ENCODE peak calls at places on chromosomes 1 and 21, in seven cellular contexts. P, E, W, Z, U, J and S are unnamed samples.

GRCh38 chr1:19665044-19665455 is 375 bp downstream of the HTR6 start:
- DNase-seq in P (no peak), E (no peak), W (no peak), Z (no peak), U (no peak), J (no peak), S (no peak)

GRCh38 chr21:22743085-22743484 is 1744.9 kb downstream of the NCAM2 start:
- DNase-seq in P (no peak), E (no peak), W (no peak), Z (no peak), U (no peak), J (no peak), S (no peak)

GRCh38 chr21:28104346-28104745 is 888.3 kb downstream of the LTN1 start:
- DNase-seq in P (no peak), E (no peak), W (no peak), Z (no peak), U (no peak), J (no peak), S (no peak)

GRCh38 chr1:119006406-119007279 is 18.5 kb upstream of the TBX15 start:
- DNase-seq in P (no peak), E (no peak), W (no peak), Z (no peak), U (no peak), J (no peak), S (no peak)

GRCh38 chr1:24127134-24127800 is 15.3 kb upstream of the MYOM3 start:
- DNase-seq in P (no peak), E (no peak), W (no peak), Z (no peak), U (no peak), J (peak; percentile 9), S (no peak)

GRCh38 chr1:243748706-243749283 is 101.2 kb downstream of the AKT3 start:
- DNase-seq in P (no peak), E (peak; percentile 84), W (peak; percentile 92), Z (no peak), U (peak; percentile 90), J (no peak), S (peak; percentile 88)

GRCh38 chr1:221274373-221274772 is 395.1 kb downstream of the HLX start:
- DNase-seq in P (no peak), E (no peak), W (no peak), Z (no peak), U (no peak), J (no peak), S (no peak)

GRCh38 chr21:45158491-45159423 is 84.4 kb downstream of the ADARB1 start:
- DNase-seq in P (no peak), E (no peak), W (no peak), Z (peak; percentile 30), U (no peak), J (no peak), S (no peak)

GRCh38 chr1:55320891-55321290 is 105.7 kb upstream of the USP24 start:
- DNase-seq in P (no peak), E (no peak), W (no peak), Z (no peak), U (no peak), J (no peak), S (no peak)

GRCh38 chr1:50422946-50423669 is at the start of gene DMRTA2:
- DNase-seq in P (no peak), E (no peak), W (peak; percentile 24), Z (peak; percentile 78), U (no peak), J (no peak), S (no peak)

GRCh38 chr1:216379441-216379840 is 43.8 kb downstream of the USH2A start:
- DNase-seq in P (no peak), E (no peak), W (no peak), Z (no peak), U (no peak), J (no peak), S (no peak)

GRCh38 chr1:172002725-172003345 is 161.5 kb downstream of the DNM3 start:
- DNase-seq in P (no peak), E (peak; percentile 78), W (peak; percentile 83), Z (no peak), U (peak; percentile 94), J (no peak), S (peak; percentile 77)

GRCh38 chr1:26998319-26999300 is 5.1 kb downstream of the TRNP1 start:
- DNase-seq in P (no peak), E (no peak), W (no peak), Z (no peak), U (peak; percentile 93), J (no peak), S (peak; percentile 77)

GRCh38 chr1:107942829-107943228 is 22.2 kb downstream of the VAV3 start:
- DNase-seq in P (no peak), E (no peak), W (no peak), Z (no peak), U (no peak), J (no peak), S (no peak)

GRCh38 chr1:187680823-187681222 is 852.1 kb downstream of the PLA2G4A start:
- DNase-seq in P (no peak), E (peak; percentile 38), W (peak; percentile 59), Z (no peak), U (no peak), J (no peak), S (peak; percentile 72)
- H3K4me3 ChIP-seq in P (no peak overlapping the region), E (no peak overlapping the region), W (no peak overlapping the region), Z (no peak overlapping the region), U (no peak overlapping the region), J (no peak overlapping the region), S (no peak overlapping the region)

GRCh38 chr1:226662704-226663326 is 76.3 kb downstream of the ITPKB start:
- DNase-seq in P (peak; percentile 48), E (peak; percentile 96), W (peak; percentile 89), Z (peak; percentile 95), U (peak; percentile 90), J (no peak), S (peak; percentile 97)

GRCh38 chr1:226663327-226663704 is 75.8 kb downstream of the ITPKB start:
- DNase-seq in P (no peak), E (no peak), W (no peak), Z (no peak), U (no peak), J (no peak), S (no peak)

GRCh38 chr1:226666164-226666506 is 72.9 kb downstream of the ITPKB start:
- DNase-seq in P (no peak), E (no peak), W (no peak), Z (no peak), U (no peak), J (no peak), S (no peak)

GRCh38 chr1:226665505-226666163 is 73.4 kb downstream of the ITPKB start:
- DNase-seq in P (no peak), E (no peak), W (no peak), Z (no peak), U (no peak), J (no peak), S (no peak)

GRCh38 chr1:226664413-226665101 is 74.5 kb downstream of the ITPKB start:
- DNase-seq in P (peak; percentile 46), E (peak; percentile 81), W (peak; percentile 93), Z (peak; percentile 88), U (peak; percentile 87), J (no peak), S (peak; percentile 91)
- H3K4me3 ChIP-seq in P (peak overlapping the region; percentile 33), E (no peak overlapping the region), W (no peak overlapping the region), Z (no peak overlapping the region), U (no peak overlapping the region), J (no peak overlapping the region), S (peak overlapping the region; percentile 54)

GRCh38 chr1:203630697-203631096 is 4.1 kb downstream of the ATP2B4 start:
- DNase-seq in P (peak; percentile 50), E (no peak), W (no peak), Z (no peak), U (no peak), J (no peak), S (peak; percentile 50)
- H3K4me3 ChIP-seq in P (peak overlapping the region; percentile 81), E (peak overlapping the region; percentile 24), W (peak overlapping the region; percentile 12), Z (no peak overlapping the region), U (no peak overlapping the region), J (no peak overlapping the region), S (peak overlapping the region; percentile 96)

GRCh38 chr1:113388017-113388620 is 2.2 kb upstream of the MAGI3 start:
- DNase-seq in P (no peak), E (no peak), W (no peak), Z (no peak), U (peak; percentile 7), J (no peak), S (peak; percentile 8)
- H3K4me3 ChIP-seq in P (no peak overlapping the region), E (no peak overlapping the region), W (no peak overlapping the region), Z (no peak overlapping the region), U (peak overlapping the region; percentile 75), J (no peak overlapping the region), S (no peak overlapping the region)

GRCh38 chr1:204459706-204460105 is 34.9 kb downstream of the PIK3C2B start:
- DNase-seq in P (no peak), E (no peak), W (no peak), Z (no peak), U (no peak), J (no peak), S (no peak)
- H3K4me3 ChIP-seq in P (no peak overlapping the region), E (no peak overlapping the region), W (no peak overlapping the region), Z (no peak overlapping the region), U (no peak overlapping the region), J (no peak overlapping the region), S (no peak overlapping the region)